ENCODE peak calls at places on chromosome 16, in eight cellular contexts. F is aorta; D is H7; J is H54; E is RWPE1; N is lung; X is stimulated activated CD4-positive, alpha-beta T cell treated with anti-CD3 and anti-CD28 coated beads, Interleukin-1b, Interleukin-23, amount 100 ng/mL, for 4 hours; K is sigmoid colon. R is an unnamed sample.

GRCh38 chr16:86498155-86498651 is 12.1 kb upstream of the FOXF1 start:
- DNase-seq in D (peak), N (no peak), K (peak), F (peak), X (no peak), E (no peak), J (no peak), R (no peak)

GRCh38 chr16:19700319-19700781 is 17.7 kb downstream of the KNOP1 start:
- DNase-seq in D (no peak), X (no peak), N (no peak), J (no peak), F (peak), E (peak), K (no peak), R (no peak)

GRCh38 chr16:50526249-50526648 is 21.9 kb upstream of the NKD1 start:
- DNase-seq in X (no peak), E (no peak), J (no peak), K (no peak), F (no peak), N (no peak), D (no peak), R (no peak)

GRCh38 chr16:65572156-65572555 is 450.3 kb upstream of the CDH11 start:
- DNase-seq in E (peak), D (no peak), F (no peak), X (no peak), K (no peak), N (no peak), J (no peak), R (no peak)

GRCh38 chr16:28117168-28117565 is 53.7 kb upstream of the GSG1L start:
- DNase-seq in J (no peak), K (no peak), E (no peak), N (no peak), F (no peak), X (no peak), D (no peak), R (no peak)

GRCh38 chr16:21071741-21072140 is 78.9 kb downstream of the DNAH3 start:
- DNase-seq in D (no peak), J (no peak), N (no peak), K (no peak), X (no peak), E (no peak), F (no peak), R (no peak)

GRCh38 chr16:55372792-55373488 is 48.9 kb downstream of the IRX6 start:
- DNase-seq in K (no peak), E (no peak), F (no peak), D (no peak), J (no peak), X (no peak), N (no peak), R (no peak)

GRCh38 chr16:12258806-12259205 is 282.3 kb downstream of the SNX29 start:
- DNase-seq in F (no peak), K (no peak), J (no peak), N (no peak), D (no peak), E (no peak), X (no peak), R (no peak)